ENCODE peak calls at places on chromosomes 11 and 22, in six cellular contexts. One of them, this sample, is unnamed.

GRCh38 chr22:33723915-33724314 is 196.4 kb downstream of the LARGE1 start:
- DNase-seq in activated T-cell treated with anti-CD3 and anti-CD28 coated beads for 1 hour: no peak
- DNase-seq in ecto neural progenitor cell: no peak
- DNase-seq in fibroblast of mammary gland: no peak
- DNase-seq in T1000: no peak
- DNase-seq in activated CD4-positive, alpha-beta T cell treated with anti-CD3 and anti-CD28 coated beads, Interleukin-2, amount 50 U/mL, for 48 hours: no peak
- DNase-seq in this sample: no peak

GRCh38 chr11:57514538-57515331 is 767 bp downstream of the SLC43A1 start:
- DNase-seq in activated T-cell treated with anti-CD3 and anti-CD28 coated beads for 1 hour: peak; percentile 52
- DNase-seq in ecto neural progenitor cell: peak; percentile 59
- DNase-seq in fibroblast of mammary gland: peak; percentile 27
- DNase-seq in T1000: no peak
- DNase-seq in activated CD4-positive, alpha-beta T cell treated with anti-CD3 and anti-CD28 coated beads, Interleukin-2, amount 50 U/mL, for 48 hours: peak; percentile 68
- DNase-seq in this sample: peak; percentile 90

GRCh38 chr11:1706634-1707400 is 9.8 kb downstream of the KRTAP5-6 start:
- DNase-seq in activated T-cell treated with anti-CD3 and anti-CD28 coated beads for 1 hour: no peak
- DNase-seq in ecto neural progenitor cell: no peak
- DNase-seq in fibroblast of mammary gland: peak; percentile 9
- DNase-seq in T1000: no peak
- DNase-seq in activated CD4-positive, alpha-beta T cell treated with anti-CD3 and anti-CD28 coated beads, Interleukin-2, amount 50 U/mL, for 48 hours: peak; percentile 26
- DNase-seq in this sample: no peak

GRCh38 chr11:2741006-2741376 is 41.2 kb upstream of the KCNQ1OT1 start:
- DNase-seq in activated T-cell treated with anti-CD3 and anti-CD28 coated beads for 1 hour: no peak
- DNase-seq in ecto neural progenitor cell: no peak
- DNase-seq in fibroblast of mammary gland: no peak
- DNase-seq in T1000: no peak
- DNase-seq in activated CD4-positive, alpha-beta T cell treated with anti-CD3 and anti-CD28 coated beads, Interleukin-2, amount 50 U/mL, for 48 hours: no peak
- DNase-seq in this sample: no peak

GRCh38 chr22:43867839-43868652 is 5.7 kb upstream of the SULT4A1 start:
- DNase-seq in activated T-cell treated with anti-CD3 and anti-CD28 coated beads for 1 hour: peak; percentile 7
- DNase-seq in ecto neural progenitor cell: peak; percentile 84
- DNase-seq in fibroblast of mammary gland: peak; percentile 55
- DNase-seq in T1000: peak; percentile 25
- DNase-seq in activated CD4-positive, alpha-beta T cell treated with anti-CD3 and anti-CD28 coated beads, Interleukin-2, amount 50 U/mL, for 48 hours: peak; percentile 36
- DNase-seq in this sample: no peak

GRCh38 chr22:30427871-30428270 is 2.3 kb downstream of the MTFP1 start:
- DNase-seq in activated T-cell treated with anti-CD3 and anti-CD28 coated beads for 1 hour: no peak
- DNase-seq in ecto neural progenitor cell: no peak
- DNase-seq in fibroblast of mammary gland: no peak
- DNase-seq in T1000: no peak
- DNase-seq in activated CD4-positive, alpha-beta T cell treated with anti-CD3 and anti-CD28 coated beads, Interleukin-2, amount 50 U/mL, for 48 hours: no peak
- DNase-seq in this sample: no peak

GRCh38 chr11:124536520-124536919 is 6.9 kb downstream of the OR8B12 start:
- DNase-seq in activated T-cell treated with anti-CD3 and anti-CD28 coated beads for 1 hour: no peak
- DNase-seq in ecto neural progenitor cell: peak; percentile 57
- DNase-seq in fibroblast of mammary gland: peak; percentile 79
- DNase-seq in T1000: no peak
- DNase-seq in activated CD4-positive, alpha-beta T cell treated with anti-CD3 and anti-CD28 coated beads, Interleukin-2, amount 50 U/mL, for 48 hours: no peak
- DNase-seq in this sample: peak; percentile 12

GRCh38 chr22:41197808-41198585 is 7.1 kb upstream of the L3MBTL2 start:
- DNase-seq in activated T-cell treated with anti-CD3 and anti-CD28 coated beads for 1 hour: peak; percentile 16
- DNase-seq in ecto neural progenitor cell: no peak
- DNase-seq in fibroblast of mammary gland: no peak
- DNase-seq in T1000: no peak
- DNase-seq in activated CD4-positive, alpha-beta T cell treated with anti-CD3 and anti-CD28 coated beads, Interleukin-2, amount 50 U/mL, for 48 hours: peak; percentile 73
- DNase-seq in this sample: no peak

GRCh38 chr11:95849087-95849825 is 59.0 kb downstream of the CEP57 start:
- DNase-seq in activated T-cell treated with anti-CD3 and anti-CD28 coated beads for 1 hour: no peak
- DNase-seq in ecto neural progenitor cell: peak; percentile 43
- DNase-seq in fibroblast of mammary gland: peak; percentile 88
- DNase-seq in T1000: peak; percentile 24
- DNase-seq in activated CD4-positive, alpha-beta T cell treated with anti-CD3 and anti-CD28 coated beads, Interleukin-2, amount 50 U/mL, for 48 hours: peak; percentile 30
- DNase-seq in this sample: no peak

GRCh38 chr11:63889344-63889743 is 27.6 kb downstream of the RCOR2 start:
- DNase-seq in activated T-cell treated with anti-CD3 and anti-CD28 coated beads for 1 hour: no peak
- DNase-seq in ecto neural progenitor cell: no peak
- DNase-seq in fibroblast of mammary gland: no peak
- DNase-seq in T1000: no peak
- DNase-seq in activated CD4-positive, alpha-beta T cell treated with anti-CD3 and anti-CD28 coated beads, Interleukin-2, amount 50 U/mL, for 48 hours: no peak
- DNase-seq in this sample: no peak

GRCh38 chr22:36221799-36222751 is 17.3 kb downstream of the APOL2 start:
- DNase-seq in activated T-cell treated with anti-CD3 and anti-CD28 coated beads for 1 hour: peak; percentile 45
- DNase-seq in ecto neural progenitor cell: peak; percentile 74
- DNase-seq in fibroblast of mammary gland: peak; percentile 46
- DNase-seq in T1000: no peak
- DNase-seq in activated CD4-positive, alpha-beta T cell treated with anti-CD3 and anti-CD28 coated beads, Interleukin-2, amount 50 U/mL, for 48 hours: peak; percentile 65
- DNase-seq in this sample: peak; percentile 65

GRCh38 chr22:50262460-50262911 is 1.0 kb upstream of the MAPK12 start:
- DNase-seq in activated T-cell treated with anti-CD3 and anti-CD28 coated beads for 1 hour: no peak
- DNase-seq in ecto neural progenitor cell: no peak
- DNase-seq in fibroblast of mammary gland: peak; percentile 10
- DNase-seq in T1000: no peak
- DNase-seq in activated CD4-positive, alpha-beta T cell treated with anti-CD3 and anti-CD28 coated beads, Interleukin-2, amount 50 U/mL, for 48 hours: no peak
- DNase-seq in this sample: no peak

GRCh38 chr11:65817815-65818680 is 15.7 kb upstream of the SNX32 start:
- DNase-seq in activated T-cell treated with anti-CD3 and anti-CD28 coated beads for 1 hour: peak; percentile 98
- DNase-seq in ecto neural progenitor cell: peak; percentile 95
- DNase-seq in fibroblast of mammary gland: peak; percentile 79
- DNase-seq in T1000: peak; percentile 91
- DNase-seq in activated CD4-positive, alpha-beta T cell treated with anti-CD3 and anti-CD28 coated beads, Interleukin-2, amount 50 U/mL, for 48 hours: peak; percentile 98
- DNase-seq in this sample: peak; percentile 96

GRCh38 chr11:94674005-94674491 is 94.1 kb upstream of the AMOTL1 start:
- DNase-seq in activated T-cell treated with anti-CD3 and anti-CD28 coated beads for 1 hour: no peak
- DNase-seq in ecto neural progenitor cell: peak; percentile 12
- DNase-seq in fibroblast of mammary gland: no peak
- DNase-seq in T1000: no peak
- DNase-seq in activated CD4-positive, alpha-beta T cell treated with anti-CD3 and anti-CD28 coated beads, Interleukin-2, amount 50 U/mL, for 48 hours: no peak
- DNase-seq in this sample: no peak

GRCh38 chr22:28019360-28019759 is 100.3 kb upstream of the PITPNB start:
- DNase-seq in activated T-cell treated with anti-CD3 and anti-CD28 coated beads for 1 hour: no peak
- DNase-seq in ecto neural progenitor cell: no peak
- DNase-seq in fibroblast of mammary gland: no peak
- DNase-seq in T1000: no peak
- DNase-seq in activated CD4-positive, alpha-beta T cell treated with anti-CD3 and anti-CD28 coated beads, Interleukin-2, amount 50 U/mL, for 48 hours: no peak
- DNase-seq in this sample: no peak

GRCh38 chr11:102438311-102439062 is 14.1 kb downstream of the TMEM123 start:
- DNase-seq in activated T-cell treated with anti-CD3 and anti-CD28 coated beads for 1 hour: no peak
- DNase-seq in ecto neural progenitor cell: no peak
- DNase-seq in fibroblast of mammary gland: peak; percentile 71
- DNase-seq in T1000: no peak
- DNase-seq in activated CD4-positive, alpha-beta T cell treated with anti-CD3 and anti-CD28 coated beads, Interleukin-2, amount 50 U/mL, for 48 hours: peak; percentile 31
- DNase-seq in this sample: no peak

GRCh38 chr11:93288767-93289166 is 41.8 kb upstream of the DEUP1 start:
- DNase-seq in activated T-cell treated with anti-CD3 and anti-CD28 coated beads for 1 hour: no peak
- DNase-seq in ecto neural progenitor cell: no peak
- DNase-seq in fibroblast of mammary gland: no peak
- DNase-seq in T1000: no peak
- DNase-seq in activated CD4-positive, alpha-beta T cell treated with anti-CD3 and anti-CD28 coated beads, Interleukin-2, amount 50 U/mL, for 48 hours: no peak
- DNase-seq in this sample: no peak

GRCh38 chr11:33211153-33211552 is 46.0 kb upstream of the HIPK3 start:
- DNase-seq in activated T-cell treated with anti-CD3 and anti-CD28 coated beads for 1 hour: no peak
- DNase-seq in ecto neural progenitor cell: no peak
- DNase-seq in fibroblast of mammary gland: no peak
- DNase-seq in T1000: no peak
- DNase-seq in activated CD4-positive, alpha-beta T cell treated with anti-CD3 and anti-CD28 coated beads, Interleukin-2, amount 50 U/mL, for 48 hours: no peak
- DNase-seq in this sample: no peak

GRCh38 chr11:1573077-1573846 is 1.2 kb upstream of the DUSP8 start:
- DNase-seq in activated T-cell treated with anti-CD3 and anti-CD28 coated beads for 1 hour: no peak
- DNase-seq in ecto neural progenitor cell: peak; percentile 59
- DNase-seq in fibroblast of mammary gland: no peak
- DNase-seq in T1000: no peak
- DNase-seq in activated CD4-positive, alpha-beta T cell treated with anti-CD3 and anti-CD28 coated beads, Interleukin-2, amount 50 U/mL, for 48 hours: peak; percentile 37
- DNase-seq in this sample: peak; percentile 66

GRCh38 chr22:19991645-19992451 is 24.8 kb downstream of the ARVCF start:
- DNase-seq in activated T-cell treated with anti-CD3 and anti-CD28 coated beads for 1 hour: no peak
- DNase-seq in ecto neural progenitor cell: no peak
- DNase-seq in fibroblast of mammary gland: no peak
- DNase-seq in T1000: no peak
- DNase-seq in activated CD4-positive, alpha-beta T cell treated with anti-CD3 and anti-CD28 coated beads, Interleukin-2, amount 50 U/mL, for 48 hours: no peak
- DNase-seq in this sample: peak; percentile 55

GRCh38 chr11:110000045-110000502 is 93.1 kb upstream of the ZC3H12C start:
- DNase-seq in activated T-cell treated with anti-CD3 and anti-CD28 coated beads for 1 hour: no peak
- DNase-seq in ecto neural progenitor cell: no peak
- DNase-seq in fibroblast of mammary gland: peak; percentile 93
- DNase-seq in T1000: no peak
- DNase-seq in activated CD4-positive, alpha-beta T cell treated with anti-CD3 and anti-CD28 coated beads, Interleukin-2, amount 50 U/mL, for 48 hours: no peak
- DNase-seq in this sample: no peak

GRCh38 chr11:1410366-1411291 is 20.9 kb downstream of the BRSK2 start:
- DNase-seq in activated T-cell treated with anti-CD3 and anti-CD28 coated beads for 1 hour: no peak
- DNase-seq in ecto neural progenitor cell: peak; percentile 65
- DNase-seq in fibroblast of mammary gland: no peak
- DNase-seq in T1000: no peak
- DNase-seq in activated CD4-positive, alpha-beta T cell treated with anti-CD3 and anti-CD28 coated beads, Interleukin-2, amount 50 U/mL, for 48 hours: no peak
- DNase-seq in this sample: peak; percentile 79

GRCh38 chr11:44927174-44927661 is 23.5 kb downstream of the TP53I11 start:
- DNase-seq in activated T-cell treated with anti-CD3 and anti-CD28 coated beads for 1 hour: peak; percentile 55
- DNase-seq in ecto neural progenitor cell: peak; percentile 88
- DNase-seq in fibroblast of mammary gland: peak; percentile 67
- DNase-seq in T1000: peak; percentile 15
- DNase-seq in activated CD4-positive, alpha-beta T cell treated with anti-CD3 and anti-CD28 coated beads, Interleukin-2, amount 50 U/mL, for 48 hours: peak; percentile 71
- DNase-seq in this sample: peak; percentile 63

GRCh38 chr11:89405629-89406028 is 85.5 kb downstream of the NOX4 start:
- DNase-seq in activated T-cell treated with anti-CD3 and anti-CD28 coated beads for 1 hour: no peak
- DNase-seq in ecto neural progenitor cell: no peak
- DNase-seq in fibroblast of mammary gland: peak; percentile 26
- DNase-seq in T1000: no peak
- DNase-seq in activated CD4-positive, alpha-beta T cell treated with anti-CD3 and anti-CD28 coated beads, Interleukin-2, amount 50 U/mL, for 48 hours: no peak
- DNase-seq in this sample: no peak

GRCh38 chr11:92071660-92072059 is 153.0 kb upstream of the FAT3 start:
- DNase-seq in activated T-cell treated with anti-CD3 and anti-CD28 coated beads for 1 hour: no peak
- DNase-seq in ecto neural progenitor cell: no peak
- DNase-seq in fibroblast of mammary gland: no peak
- DNase-seq in T1000: no peak
- DNase-seq in activated CD4-positive, alpha-beta T cell treated with anti-CD3 and anti-CD28 coated beads, Interleukin-2, amount 50 U/mL, for 48 hours: no peak
- DNase-seq in this sample: no peak

GRCh38 chr11:67374571-67375276 is 1.3 kb upstream of the CLCF1 start:
- DNase-seq in activated T-cell treated with anti-CD3 and anti-CD28 coated beads for 1 hour: no peak
- DNase-seq in ecto neural progenitor cell: no peak
- DNase-seq in fibroblast of mammary gland: peak; percentile 51
- DNase-seq in T1000: no peak
- DNase-seq in activated CD4-positive, alpha-beta T cell treated with anti-CD3 and anti-CD28 coated beads, Interleukin-2, amount 50 U/mL, for 48 hours: no peak
- DNase-seq in this sample: no peak

GRCh38 chr11:9003573-9004309 is at the start of gene NRIP3:
- DNase-seq in activated T-cell treated with anti-CD3 and anti-CD28 coated beads for 1 hour: peak; percentile 73
- DNase-seq in ecto neural progenitor cell: peak; percentile 84
- DNase-seq in fibroblast of mammary gland: peak; percentile 30
- DNase-seq in T1000: peak; percentile 69
- DNase-seq in activated CD4-positive, alpha-beta T cell treated with anti-CD3 and anti-CD28 coated beads, Interleukin-2, amount 50 U/mL, for 48 hours: peak; percentile 69
- DNase-seq in this sample: peak; percentile 73

GRCh38 chr22:45007247-45007945 is 2.4 kb downstream of the PHF21B start:
- DNase-seq in activated T-cell treated with anti-CD3 and anti-CD28 coated beads for 1 hour: no peak
- DNase-seq in ecto neural progenitor cell: peak; percentile 94
- DNase-seq in fibroblast of mammary gland: no peak
- DNase-seq in T1000: no peak
- DNase-seq in activated CD4-positive, alpha-beta T cell treated with anti-CD3 and anti-CD28 coated beads, Interleukin-2, amount 50 U/mL, for 48 hours: peak; percentile 19
- DNase-seq in this sample: no peak

GRCh38 chr22:49255154-49255553 is 572.5 kb downstream of the BRD1 start:
- DNase-seq in activated T-cell treated with anti-CD3 and anti-CD28 coated beads for 1 hour: no peak
- DNase-seq in ecto neural progenitor cell: no peak
- DNase-seq in fibroblast of mammary gland: no peak
- DNase-seq in T1000: no peak
- DNase-seq in activated CD4-positive, alpha-beta T cell treated with anti-CD3 and anti-CD28 coated beads, Interleukin-2, amount 50 U/mL, for 48 hours: no peak
- DNase-seq in this sample: peak; percentile 41

This sample was measured in pancreas.